ENCODE peak calls at places on chromosomes 11 and 22, in seven cellular contexts. V, Y, X, C, J, H and G are unnamed samples.

GRCh38 chr11:92941676-92942571 is 27.5 kb upstream of the MTNR1B start:
- DNase-seq in J (peak; percentile 24), X (peak; percentile 50), H (peak; percentile 18), C (peak; percentile 65), V (peak; percentile 36), Y (peak; percentile 33), G (peak; percentile 52)

GRCh38 chr11:12376259-12376971 is 956 bp upstream of the PARVA start:
- DNase-seq in H (no peak), J (peak; percentile 39), Y (no peak), X (peak; percentile 91), C (peak; percentile 84), V (no peak), G (no peak)

GRCh38 chr22:24350627-24351026 is 76.8 kb upstream of the ADORA2A start:
- DNase-seq in Y (no peak), V (no peak), X (no peak), H (no peak), J (no peak), C (no peak), G (no peak)

GRCh38 chr11:44621140-44621681 is 55.7 kb downstream of the CD82 start:
- DNase-seq in J (peak; percentile 74), X (peak; percentile 41), H (peak; percentile 41), C (peak; percentile 52), V (peak; percentile 81), Y (no peak), G (peak; percentile 72)

GRCh38 chr11:109017489-109017888 is 352.6 kb downstream of the DDX10 start:
- DNase-seq in J (no peak), Y (no peak), C (no peak), V (no peak), X (no peak), H (no peak), G (no peak)

GRCh38 chr22:36486619-36487384 is 5.4 kb upstream of the TXN2 start:
- DNase-seq in C (peak; percentile 61), V (no peak), J (peak; percentile 64), Y (peak; percentile 47), X (peak; percentile 68), H (no peak), G (peak; percentile 56)

GRCh38 chr11:111598546-111598945 is 3.7 kb upstream of the SIK2 start:
- DNase-seq in H (no peak), C (peak; percentile 85), V (no peak), J (no peak), X (peak; percentile 83), Y (no peak), G (no peak)

GRCh38 chr11:17063171-17064002 is 14.1 kb downstream of the RPS13 start:
- DNase-seq in V (peak; percentile 52), H (peak; percentile 42), C (peak; percentile 54), X (peak; percentile 27), Y (peak; percentile 28), J (peak; percentile 74), G (peak; percentile 73)

GRCh38 chr11:44049832-44050231 is 2.1 kb downstream of the ACCSL start:
- DNase-seq in J (no peak), X (no peak), H (no peak), Y (no peak), C (no peak), V (no peak), G (no peak)

GRCh38 chr11:45252877-45253276 is 33.3 kb downstream of the SYT13 start:
- DNase-seq in H (no peak), Y (no peak), V (no peak), X (no peak), J (no peak), C (no peak), G (no peak)

GRCh38 chr11:47464479-47464878 is 15.5 kb upstream of the RAPSN start:
- DNase-seq in J (no peak), C (peak; percentile 13), X (peak; percentile 42), V (peak; percentile 51), Y (no peak), H (no peak), G (no peak)

GRCh38 chr11:119749006-119749565 is 20.1 kb upstream of the NECTIN1 start:
- DNase-seq in X (no peak), V (no peak), H (no peak), J (no peak), C (no peak), Y (no peak), G (no peak)

GRCh38 chr11:123531325-123531724 is 101.3 kb downstream of the GRAMD1B start:
- DNase-seq in C (no peak), H (no peak), X (no peak), J (no peak), Y (no peak), V (no peak), G (peak; percentile 30)

GRCh38 chr11:87325490-87325872 is 287.7 kb downstream of the TMEM135 start:
- DNase-seq in Y (no peak), H (no peak), J (no peak), X (no peak), V (no peak), C (no peak), G (no peak)

GRCh38 chr11:111173221-111173620 is 72.3 kb upstream of the POU2AF2 start:
- DNase-seq in Y (no peak), H (no peak), V (no peak), X (peak; percentile 35), C (no peak), J (no peak), G (no peak)

GRCh38 chr11:100876826-100877545 is 189.9 kb downstream of the ARHGAP42 start:
- DNase-seq in H (no peak), V (no peak), J (no peak), Y (peak; percentile 82), X (peak; percentile 98), C (peak; percentile 99), G (peak; percentile 83)

GRCh38 chr22:43921361-43921760 is 2.2 kb upstream of the PNPLA3 start:
- DNase-seq in X (peak; percentile 77), J (no peak), Y (peak; percentile 64), V (no peak), H (peak; percentile 52), C (peak; percentile 58), G (peak; percentile 73)

GRCh38 chr11:128764617-128765095 is 70.8 kb downstream of the FLI1 start:
- DNase-seq in H (no peak), Y (no peak), J (peak; percentile 39), X (no peak), C (no peak), V (no peak), G (no peak)

GRCh38 chr11:70603064-70603755 is 204.9 kb downstream of the CTTN start:
- DNase-seq in H (no peak), C (no peak), V (no peak), J (no peak), Y (peak; percentile 17), X (no peak), G (no peak)

GRCh38 chr11:91730620-91731019 is 494.0 kb upstream of the FAT3 start:
- DNase-seq in X (no peak), C (no peak), V (no peak), H (no peak), J (no peak), Y (no peak), G (no peak)
- H3K27ac ChIP-seq in X (no peak overlapping the region), C (no peak overlapping the region), V (no peak overlapping the region), H (no peak overlapping the region), J (no peak overlapping the region), Y (no peak overlapping the region), G (no peak overlapping the region)

GRCh38 chr22:38656256-38657148 is at the start of the genes CBY1 and FAM227A:
- DNase-seq in X (peak; percentile 76), J (peak; percentile 91), Y (peak; percentile 87), H (peak; percentile 76), V (peak; percentile 94), C (peak; percentile 83), G (peak; percentile 80)

GRCh38 chr22:38652858-38653257 is 3.3 kb downstream of the FAM227A start:
- DNase-seq in X (no peak), V (no peak), J (peak; percentile 35), Y (no peak), H (no peak), C (no peak), G (no peak)

GRCh38 chr22:38653741-38654140 is 2.5 kb downstream of the FAM227A start:
- DNase-seq in Y (no peak), C (no peak), J (no peak), X (no peak), H (no peak), V (no peak), G (no peak)

GRCh38 chr22:38657248-38657909 is 941 bp downstream of the CBY1 start:
- DNase-seq in C (peak; percentile 20), V (no peak), X (no peak), J (peak; percentile 38), H (no peak), Y (peak; percentile 59), G (peak; percentile 31)

GRCh38 chr22:38655532-38656255 is 498 bp downstream of the FAM227A start:
- DNase-seq in Y (no peak), H (no peak), X (peak; percentile 9), J (no peak), C (peak; percentile 16), V (no peak), G (peak; percentile 15)
- H3K9ac ChIP-seq in Y (peak overlapping the region; percentile 96), H (peak overlapping the region; percentile 84), X (peak overlapping the region; percentile 22), J (peak overlapping the region; percentile 92), C (peak overlapping the region; percentile 93), V (no peak overlapping the region), G (peak overlapping the region; percentile 98)

DNA sequence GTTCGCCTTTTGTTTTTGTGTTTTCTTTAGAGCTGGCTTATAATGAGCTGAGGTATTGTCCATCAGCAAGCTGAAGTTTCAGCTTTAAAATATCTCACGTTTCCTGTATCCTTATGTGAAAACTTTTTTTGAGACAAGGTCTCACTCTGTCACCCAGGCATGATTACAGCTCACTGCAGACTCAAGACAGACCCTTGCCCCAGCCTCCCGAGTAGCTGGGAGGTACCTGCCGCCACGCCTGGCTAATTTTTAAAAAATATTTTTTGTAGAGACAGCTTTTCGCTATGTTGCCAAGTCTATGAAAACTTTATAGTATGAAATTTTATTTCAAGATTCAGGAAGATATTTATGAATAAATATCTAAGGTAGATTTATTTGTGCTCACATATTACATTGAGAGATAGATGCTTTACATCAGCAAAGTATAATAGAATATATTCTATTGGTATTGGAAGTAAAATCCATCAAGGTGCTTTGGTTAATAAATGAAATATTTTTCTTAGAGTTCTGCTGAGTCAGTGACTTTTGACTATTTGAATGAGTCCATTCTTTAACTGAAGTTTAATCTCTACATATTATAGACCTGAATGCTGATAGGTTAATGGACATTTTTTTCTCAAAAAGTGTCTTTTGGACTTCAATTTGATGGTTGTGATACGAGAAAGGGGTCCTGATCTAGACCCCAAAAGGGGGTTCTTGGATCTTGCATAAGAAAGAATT is 10.2 kb downstream of the KREMEN1 start:
- DNase-seq in Y (no peak), V (no peak), X (no peak), J (no peak), H (no peak), C (no peak), G (no peak)
- H3K27ac ChIP-seq in Y (no peak overlapping the region), V (no peak overlapping the region), X (no peak overlapping the region), J (no peak overlapping the region), H (no peak overlapping the region), C (no peak overlapping the region), G (no peak overlapping the region)

GRCh38 chr22:46774456-46775363 is 12.3 kb downstream of the TBC1D22A start:
- DNase-seq in C (no peak), V (no peak), Y (no peak), X (no peak), J (no peak), H (no peak), G (no peak)

GRCh38 chr22:46775789-46776485 is 13.5 kb downstream of the TBC1D22A start:
- DNase-seq in J (no peak), C (no peak), H (no peak), V (no peak), Y (no peak), X (no peak), G (no peak)

GRCh38 chr22:46776876-46777608 is 14.6 kb downstream of the TBC1D22A start:
- DNase-seq in Y (no peak), V (no peak), H (no peak), C (no peak), J (no peak), X (no peak), G (no peak)

GRCh38 chr22:46776486-46776826 is 14.0 kb downstream of the TBC1D22A start:
- DNase-seq in J (no peak), X (no peak), V (no peak), H (no peak), Y (no peak), C (no peak), G (no peak)

GRCh38 chr22:46775364-46775758 is 12.9 kb downstream of the TBC1D22A start:
- DNase-seq in H (no peak), X (no peak), Y (no peak), J (no peak), V (no peak), C (no peak), G (no peak)
- H3K9ac ChIP-seq in H (peak overlapping the region; percentile 59), X (no peak overlapping the region), Y (no peak overlapping the region), J (peak overlapping the region; percentile 58), V (no peak overlapping the region), C (no peak overlapping the region), G (no peak overlapping the region)